ENCODE peak calls at places on chromosomes 2 and 18, in five cellular contexts. C is stimulated activated naive CD8-positive, alpha-beta T cell treated with anti-CD3 and anti-CD28 coated beads, Interleukin-15, amount 100 ng/mL, for 72 hours; F is HEK293T; S is foreskin melanocyte; B is non-pigmented ciliary epithelial cell. W is an unnamed sample.
A peak's percentile ranks its signal among the peaks of the same experiment; 100 is the strongest.

GRCh38 chr2:112754562-112754961 is 9.8 kb downstream of the CKAP2L start:
- DNase-seq in C (no peak), F (no peak), S (no peak), B (no peak), W (no peak)

GRCh38 chr18:8802031-8802679 is 96.8 kb downstream of the MTCL1 start:
- DNase-seq in C (no peak), F (no peak), S (no peak), B (no peak), W (no peak)

GRCh38 chr2:62719757-62720156 is 14.2 kb downstream of the EHBP1 start:
- DNase-seq in C (no peak), F (no peak), S (no peak), B (no peak), W (no peak)

GRCh38 chr2:194545978-194546377 is 1111.0 kb upstream of the SLC39A10 start:
- DNase-seq in C (no peak), F (no peak), S (no peak), B (no peak), W (peak; percentile 26)

GRCh38 chr2:43676322-43677050 is at the start of gene C1GALT1C1L:
- DNase-seq in C (peak; percentile 32), F (peak; percentile 37), S (peak; percentile 11), B (peak; percentile 15), W (peak; percentile 40)

GRCh38 chr18:32011193-32011592 is 7.4 kb upstream of the RNF125 start:
- DNase-seq in C (no peak), F (no peak), S (no peak), B (no peak), W (no peak)

GRCh38 chr2:162261032-162261945 is 18.0 kb upstream of the FAP start:
- DNase-seq in C (no peak), F (no peak), S (peak; percentile 82), B (no peak), W (no peak)

GRCh38 chr18:63439334-63439733 is 17.1 kb upstream of the VPS4B start:
- DNase-seq in C (peak; percentile 30), F (peak; percentile 52), S (peak; percentile 57), B (peak; percentile 32), W (peak; percentile 45)

GRCh38 chr18:30970201-30970816 is 72.2 kb downstream of the DSC3 start:
- DNase-seq in C (no peak), F (peak; percentile 48), S (peak; percentile 3), B (no peak), W (peak; percentile 48)

GRCh38 chr2:113114224-113114945 is 13.0 kb upstream of the IL1RN start:
- DNase-seq in C (no peak), F (no peak), S (no peak), B (no peak), W (no peak)

GRCh38 chr18:54060343-54061005 is 164.0 kb downstream of the MBD2 start:
- DNase-seq in C (no peak), F (no peak), S (no peak), B (no peak), W (no peak)

GRCh38 chr2:27717070-27717453 is 53.4 kb downstream of the SLC4A1AP start:
- DNase-seq in C (no peak), F (no peak), S (no peak), B (no peak), W (peak; percentile 43)

GRCh38 chr2:128641421-128642095 is 322.9 kb upstream of the HS6ST1 start:
- DNase-seq in C (no peak), F (no peak), S (no peak), B (no peak), W (no peak)

GRCh38 chr18:58556333-58557012 is 72.4 kb downstream of the ALPK2 start:
- DNase-seq in C (no peak), F (no peak), S (no peak), B (no peak), W (no peak)

GRCh38 chr2:174495365-174496012 is 8.7 kb upstream of the GPR155 start:
- DNase-seq in C (no peak), F (no peak), S (no peak), B (no peak), W (no peak)

GRCh38 chr2:233400341-233400740 is 46.0 kb downstream of the DGKD start:
- DNase-seq in C (no peak), F (no peak), S (no peak), B (no peak), W (no peak)

GRCh38 chr2:237291138-237291792 is 122.7 kb downstream of the COL6A3 start:
- DNase-seq in C (no peak), F (peak; percentile 70), S (peak; percentile 82), B (peak; percentile 97), W (peak; percentile 87)

W was measured in NCI-H460.